ENCODE peak calls at places on chromosomes 4 and X, in seven cellular contexts. U is suprapubic skin; Z is DMS79; T is foreskin fibroblast; I is H7; J is CD8-positive, alpha-beta memory T cell; A is posterior vena cava. N is an unnamed sample.

GRCh38 chrX:24167719-24168472 is 18.4 kb downstream of the ZFX start:
- DNase-seq in I (no peak), A (no peak), J (no peak), U (no peak), Z (no peak), T (no peak), N (no peak)

GRCh38 chr4:154018659-154019058 is 229.8 kb upstream of the SFRP2 start:
- DNase-seq in A (no peak), I (peak), T (no peak), J (no peak), Z (no peak), U (no peak), N (no peak)

GRCh38 chr4:71417150-71417549 is 78.3 kb downstream of the SLC4A4 start:
- DNase-seq in I (no peak), T (no peak), A (no peak), Z (no peak), J (no peak), U (no peak), N (no peak)

GRCh38 chr4:4860381-4860802 is 927 bp downstream of the MSX1 start:
- DNase-seq in J (no peak), A (no peak), Z (no peak), U (no peak), I (peak), T (no peak), N (peak)

GRCh38 chr4:169410839-169411770 is 140.3 kb upstream of the SH3RF1 start:
- DNase-seq in A (no peak), I (no peak), T (peak), J (peak), Z (no peak), U (no peak), N (no peak)

GRCh38 chr4:189600598-189601435 is 339.9 kb upstream of the FRG1 start:
- DNase-seq in Z (no peak), I (no peak), A (no peak), U (no peak), J (no peak), T (no peak), N (no peak)

GRCh38 chr4:186627226-186627865 is 72.0 kb upstream of the MTNR1A start:
- DNase-seq in T (peak), I (no peak), A (no peak), U (no peak), Z (no peak), J (no peak), N (no peak)

GRCh38 chr4:7070729-7071511 is 3.1 kb upstream of the GRPEL1 start:
- DNase-seq in T (peak), Z (peak), J (peak), I (peak), A (peak), U (peak), N (no peak)

GRCh38 chr4:159280442-159281172 is 177.7 kb downstream of the RAPGEF2 start:
- DNase-seq in J (no peak), U (no peak), I (no peak), Z (peak), T (no peak), A (no peak), N (no peak)

GRCh38 chr4:86934772-86935498 is at the start of gene AFF1:
- DNase-seq in U (peak), A (peak), Z (peak), I (peak), J (peak), T (peak), N (peak)